ENCODE peak calls at places on chromosomes 12 and 14, in seven cellular contexts. R, J, P, T, N, V and E are unnamed samples.

GRCh38 chr12:96497800-96498199 is 8.4 kb downstream of the CFAP54 start:
- DNase-seq in R (no peak), J (no peak), P (no peak), T (no peak), N (no peak), V (no peak), E (no peak)

GRCh38 chr14:91420686-91421085 is 3.1 kb upstream of the CCDC88C start:
- DNase-seq in R (no peak), J (no peak), P (no peak), T (no peak), N (no peak), V (no peak), E (no peak)

GRCh38 chr14:23300687-23301223 is 1.9 kb downstream of the PPP1R3E start:
- DNase-seq in R (peak), J (no peak), P (no peak), T (no peak), N (no peak), V (no peak), E (no peak)

GRCh38 chr12:22101749-22102243 is 55.8 kb downstream of the CMAS start:
- DNase-seq in R (peak), J (no peak), P (peak), T (no peak), N (no peak), V (no peak), E (no peak)

GRCh38 chr14:94936901-94937321 is 167.0 kb upstream of the GSC start:
- DNase-seq in R (no peak), J (no peak), P (peak), T (no peak), N (no peak), V (no peak), E (no peak)

GRCh38 chr14:103705158-103705523 is 10.1 kb downstream of the XRCC3 start:
- DNase-seq in R (no peak), J (no peak), P (no peak), T (no peak), N (no peak), V (no peak), E (no peak)

GRCh38 chr14:59435987-59436386 is 29.2 kb downstream of the GPR135 start:
- DNase-seq in R (no peak), J (peak), P (no peak), T (no peak), N (no peak), V (no peak), E (no peak)

GRCh38 chr12:126156806-126157574 is 1091.8 kb downstream of the AACS start:
- DNase-seq in R (no peak), J (no peak), P (peak), T (no peak), N (no peak), V (no peak), E (no peak)

GRCh38 chr14:65203574-65203973 is 101.3 kb upstream of the MAX start:
- DNase-seq in R (no peak), J (no peak), P (no peak), T (no peak), N (no peak), V (no peak), E (no peak)

GRCh38 chr12:22994276-22994675 is 369.3 kb downstream of the ETNK1 start:
- DNase-seq in R (no peak), J (no peak), P (no peak), T (no peak), N (no peak), V (no peak), E (no peak)

GRCh38 chr12:6813363-6813762 is 8.3 kb upstream of the GPR162 start:
- DNase-seq in R (no peak), J (no peak), P (no peak), T (no peak), N (no peak), V (no peak), E (no peak)

GRCh38 chr14:24300326-24300980 is 803 bp downstream of the NOP9 start:
- DNase-seq in R (no peak), J (no peak), P (no peak), T (no peak), N (no peak), V (no peak), E (no peak)

GRCh38 chr14:101457177-101457935 is 103.9 kb upstream of the DIO3 start:
- DNase-seq in R (no peak), J (no peak), P (no peak), T (no peak), N (no peak), V (no peak), E (no peak)

GRCh38 chr12:31954925-31955678 is 4.1 kb upstream of the RESF1 start:
- DNase-seq in R (no peak), J (peak), P (no peak), T (no peak), N (no peak), V (no peak), E (no peak)

GRCh38 chr12:115451785-115452736 is 768.1 kb upstream of the TBX3 start:
- DNase-seq in R (no peak), J (peak), P (no peak), T (no peak), N (no peak), V (no peak), E (peak)

GRCh38 chr14:27672047-27672446 is 1074.2 kb upstream of the NOVA1 start:
- DNase-seq in R (no peak), J (peak), P (no peak), T (no peak), N (no peak), V (no peak), E (no peak)

GRCh38 chr12:12172106-12172511 is 94.7 kb downstream of the LRP6 start:
- DNase-seq in R (no peak), J (peak), P (no peak), T (no peak), N (no peak), V (no peak), E (no peak)

GRCh38 chr14:61927015-61927414 is 164.8 kb downstream of the SNAPC1 start:
- DNase-seq in R (no peak), J (no peak), P (no peak), T (no peak), N (no peak), V (no peak), E (no peak)

GRCh38 chr12:13534645-13535398 is 338.3 kb downstream of the EMP1 start:
- DNase-seq in R (peak), J (peak), P (peak), T (peak), N (no peak), V (no peak), E (peak)

GRCh38 chr12:73935817-73936216 is 601.8 kb upstream of the ATXN7L3B start:
- DNase-seq in R (no peak), J (peak), P (no peak), T (no peak), N (no peak), V (no peak), E (no peak)

GRCh38 chr14:21868442-21869046 is 194.9 kb upstream of the OR4E1 start:
- DNase-seq in R (peak), J (peak), P (peak), T (peak), N (peak), V (peak), E (peak)

GRCh38 chr12:22527999-22528398 is 16.3 kb downstream of the C2CD5 start:
- DNase-seq in R (no peak), J (no peak), P (no peak), T (no peak), N (no peak), V (no peak), E (no peak)

GRCh38 chr12:5000658-5001390 is 42.9 kb upstream of the KCNA5 start:
- DNase-seq in R (no peak), J (no peak), P (no peak), T (no peak), N (no peak), V (no peak), E (no peak)